ENCODE peak calls at places on chromosomes 12 and 14, in nine cellular contexts. U is activated B cell treated with CpG ODN at 0.5 μM for 24 hours, G is D341Med, E is T47D, Q is HTR-8/SVneo, R is activated T-cell treated with anti-CD3 and anti-CD28 coated beads for 1 hour, V is EH, Y is SW 1271, L is AG04449. K is an unnamed sample.

GRCh38 chr14:69573205-69573840 is 1.3 kb downstream of the CCDC177 start:
- DNase-seq in U (no peak), R (no peak), G (no peak), Y (no peak), V (no peak), Q (no peak), L (no peak), E (no peak), K (no peak)

GRCh38 chr12:9118161-9118560 is 2.4 kb upstream of the A2M start:
- DNase-seq in R (no peak), Q (no peak), Y (no peak), U (no peak), E (no peak), V (peak; percentile 21), L (no peak), G (no peak), K (no peak)

GRCh38 chr12:9936597-9936996 is 4.4 kb upstream of the CLEC2A start:
- DNase-seq in E (no peak), Q (no peak), L (no peak), U (no peak), G (no peak), R (no peak), V (no peak), Y (no peak), K (no peak)

GRCh38 chr12:109863961-109864712 is 16.2 kb downstream of the GLTP start:
- DNase-seq in V (peak; percentile 67), E (no peak), R (no peak), Q (no peak), L (no peak), G (peak; percentile 5), U (no peak), Y (no peak), K (peak; percentile 75)

GRCh38 chr12:110351119-110351518 is 52.4 kb downstream of the ANAPC7 start:
- DNase-seq in G (no peak), E (no peak), Q (no peak), U (no peak), V (no peak), Y (no peak), R (no peak), L (no peak), K (no peak)

GRCh38 chr14:94461526-94462218 is 9.1 kb upstream of the SERPINA11 start:
- DNase-seq in L (no peak), R (no peak), U (no peak), V (no peak), E (no peak), Q (no peak), Y (no peak), G (no peak), K (no peak)

GRCh38 chr12:108916336-108916735 is 36.4 kb downstream of the DAO start:
- DNase-seq in E (no peak), Y (no peak), G (no peak), L (no peak), U (no peak), V (no peak), R (no peak), Q (no peak), K (no peak)

GRCh38 chr14:35632276-35633071 is 98.5 kb downstream of the INSM2 start:
- DNase-seq in U (no peak), Q (no peak), R (no peak), G (no peak), Y (no peak), L (peak; percentile 41), V (peak; percentile 33), E (no peak), K (no peak)

GRCh38 chr14:73143003-73143402 is 6.7 kb downstream of the PSEN1 start:
- DNase-seq in R (no peak), E (no peak), G (no peak), L (no peak), Q (no peak), Y (no peak), V (no peak), U (no peak), K (no peak)

K was measured in transverse colon.